ENCODE peak calls at places on chromosome 14, in nine cellular contexts. K is fibroblast of lung; A is breast epithelium; Y is vagina; I is esophagus squamous epithelium; P is psoas muscle; R is H9; O is CD8-positive, alpha-beta T cell; D is CD4-positive, alpha-beta T cell. H is an unnamed sample.

GRCh38 chr14:86796221-86797074 is 1196.5 kb downstream of the GALC start:
- DNase-seq in R (no peak), P (no peak), K (peak; percentile 84), A (no peak), Y (no peak), O (no peak), I (no peak), D (no peak), H (no peak)

GRCh38 chr14:71905031-71905430 is 27.2 kb upstream of the RGS6 start:
- DNase-seq in K (no peak), D (no peak), Y (no peak), P (no peak), O (no peak), R (no peak), A (no peak), I (no peak), H (no peak)

GRCh38 chr14:23562822-23563472 is 4.6 kb downstream of the AP1G2 start:
- DNase-seq in A (no peak), P (no peak), I (no peak), K (peak; percentile 29), Y (no peak), O (peak; percentile 43), R (peak; percentile 69), D (peak; percentile 38), H (peak; percentile 48)

GRCh38 chr14:23478109-23478698 is 8.7 kb downstream of the NGDN start:
- DNase-seq in R (no peak), I (no peak), K (peak; percentile 63), P (peak; percentile 64), O (peak; percentile 27), A (no peak), Y (no peak), D (peak; percentile 56), H (peak; percentile 26)

GRCh38 chr14:68359862-68360552 is 432.9 kb downstream of the ZFP36L1 start:
- DNase-seq in A (no peak), P (peak; percentile 63), O (no peak), D (no peak), K (peak; percentile 65), I (no peak), Y (no peak), R (no peak), H (peak; percentile 55)

GRCh38 chr14:67820428-67820881 is 876 bp downstream of the RAD51B start:
- DNase-seq in I (no peak), A (no peak), O (no peak), P (no peak), K (peak; percentile 16), Y (no peak), R (peak; percentile 29), D (no peak), H (no peak)

GRCh38 chr14:32565256-32565655 is 236.2 kb downstream of the AKAP6 start:
- DNase-seq in P (no peak), Y (no peak), O (no peak), R (no peak), A (no peak), I (no peak), K (peak; percentile 13), D (no peak), H (no peak)

GRCh38 chr14:24194186-24194872 is 912 bp downstream of the TM9SF1 start:
- DNase-seq in I (no peak), D (no peak), R (no peak), A (no peak), K (no peak), O (no peak), P (no peak), Y (no peak), H (no peak)

GRCh38 chr14:51845811-51846210 is 14.6 kb upstream of the GNG2 start:
- DNase-seq in A (no peak), D (no peak), O (no peak), R (no peak), Y (no peak), K (no peak), P (no peak), I (no peak), H (no peak)

GRCh38 chr14:102215071-102215470 is 75.4 kb downstream of the WDR20 start:
- DNase-seq in K (peak; percentile 88), O (no peak), D (no peak), Y (no peak), R (no peak), A (no peak), I (no peak), P (peak; percentile 55), H (no peak)

GRCh38 chr14:88225721-88226120 is 97.3 kb downstream of the KCNK10 start:
- DNase-seq in O (no peak), P (no peak), I (no peak), Y (no peak), K (no peak), R (no peak), A (no peak), D (no peak), H (no peak)

GRCh38 chr14:51614707-51615106 is 37.0 kb upstream of the FRMD6 start:
- DNase-seq in D (no peak), P (no peak), Y (no peak), K (peak; percentile 91), I (no peak), O (no peak), A (no peak), R (no peak), H (no peak)

DNA sequence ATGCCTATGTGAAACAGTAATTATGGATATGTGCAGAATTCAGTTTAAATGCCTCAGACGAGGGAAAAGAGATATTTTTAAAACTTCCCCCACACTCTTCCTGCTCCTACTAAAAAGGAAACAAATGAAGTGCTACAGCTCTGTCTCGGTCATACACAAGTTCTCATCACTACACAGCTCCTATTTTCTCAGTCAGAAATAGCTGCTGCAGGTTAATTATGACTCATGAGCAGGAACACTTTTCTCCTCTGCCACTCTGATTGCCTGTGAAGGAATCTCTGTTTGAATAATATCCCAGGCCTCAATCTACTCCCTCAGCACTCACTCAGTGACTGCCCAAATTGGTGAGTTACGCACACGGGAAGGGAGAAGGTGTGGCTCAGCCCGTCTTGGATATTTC is 703.6 kb upstream of the FLRT2 start:
- DNase-seq in A (no peak), D (no peak), K (peak; percentile 11), P (no peak), O (no peak), I (no peak), Y (no peak), R (no peak), H (no peak)
- H3K27ac ChIP-seq in A (no peak overlapping the region), D (no peak overlapping the region), K (no peak overlapping the region), P (no peak overlapping the region), O (no peak overlapping the region), I (no peak overlapping the region), Y (no peak overlapping the region), R (no peak overlapping the region), H (no peak overlapping the region)

GRCh38 chr14:75274045-75274898 is 4.4 kb upstream of the FOS start:
- DNase-seq in I (no peak), A (no peak), P (no peak), K (no peak), Y (no peak), R (no peak), D (no peak), O (no peak), H (no peak)

GRCh38 chr14:75273272-75274044 is 5.2 kb upstream of the FOS start:
- DNase-seq in A (peak; percentile 31), Y (no peak), I (no peak), O (no peak), K (peak; percentile 76), R (no peak), P (no peak), D (no peak), H (no peak)

GRCh38 chr14:75277000-75277795 is 1.4 kb upstream of the FOS start:
- DNase-seq in P (peak; percentile 95), R (peak; percentile 85), D (peak; percentile 68), A (peak; percentile 91), O (no peak), Y (no peak), I (no peak), K (peak; percentile 88), H (peak; percentile 91)

GRCh38 chr14:75275598-75275997 is 3.0 kb upstream of the FOS start:
- DNase-seq in A (no peak), R (no peak), P (no peak), K (no peak), Y (no peak), I (no peak), O (no peak), D (no peak), H (no peak)

DNA sequence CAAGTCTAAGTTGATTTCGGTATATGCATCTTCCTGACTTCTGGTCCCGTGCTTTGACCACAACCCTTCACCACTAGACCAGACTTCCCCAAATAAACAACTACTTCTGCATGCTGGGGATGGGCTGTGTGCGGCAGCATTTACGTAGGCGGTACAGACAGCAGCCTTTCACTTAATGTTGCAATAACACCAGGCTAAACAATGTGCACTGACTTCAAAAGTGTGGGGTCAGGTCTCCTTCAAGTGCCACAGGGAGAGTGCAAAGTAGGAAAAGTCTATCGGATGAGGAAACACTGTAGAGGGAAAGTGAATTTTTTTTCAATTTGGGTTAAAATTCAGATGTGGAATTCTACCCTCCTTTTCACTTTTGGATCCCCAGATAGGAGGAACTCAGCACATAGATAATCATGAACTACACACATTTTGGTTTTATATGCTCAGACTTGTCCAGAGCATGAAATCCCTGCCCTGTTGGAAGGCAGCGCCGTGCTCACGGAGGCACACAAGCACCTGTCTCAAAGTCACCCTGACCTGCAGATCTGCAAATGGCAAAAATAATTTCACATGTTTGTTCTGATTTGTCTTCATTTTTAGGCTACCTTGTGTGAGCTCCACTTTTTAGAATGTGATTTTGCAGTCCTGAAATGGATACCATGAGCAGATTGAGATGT is 3.6 kb upstream of the FOS start:
- DNase-seq in D (peak; percentile 51), O (peak; percentile 44), P (no peak), I (no peak), A (peak; percentile 68), K (peak; percentile 11), Y (no peak), R (no peak), H (peak; percentile 26)
- H3K27ac ChIP-seq in D (no peak overlapping the region), O (peak overlapping the region; percentile 28), P (peak overlapping the region; percentile 98), I (peak overlapping the region; percentile 76), A (peak overlapping the region; percentile 100), K (no peak overlapping the region), Y (peak overlapping the region; percentile 99), R (no peak overlapping the region), H (peak overlapping the region; percentile 28)

DNA sequence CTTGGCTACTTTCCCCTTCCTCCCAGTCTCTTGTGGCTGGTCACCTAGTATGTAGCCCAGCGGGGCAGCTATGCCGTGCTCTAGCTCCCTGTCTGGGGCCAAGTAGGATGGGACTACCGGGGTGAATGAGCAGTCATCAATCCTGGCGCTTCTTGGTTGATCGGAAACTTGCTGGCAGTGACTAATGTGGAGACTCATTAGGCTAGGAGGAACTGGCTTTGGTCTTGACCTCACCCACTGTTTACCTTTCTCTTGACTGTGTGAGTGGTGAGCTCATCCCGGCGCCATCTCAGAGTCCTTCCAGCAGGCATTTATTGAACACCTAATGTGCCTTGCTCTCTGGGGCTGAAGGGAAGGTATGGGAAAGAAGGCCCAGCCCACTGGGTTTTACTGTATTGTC is 16.0 kb downstream of the PLEKHG3 start:
- DNase-seq in O (no peak), I (no peak), A (peak; percentile 53), Y (no peak), K (peak; percentile 94), R (no peak), P (peak; percentile 13), D (no peak), H (no peak)
- H3K27ac ChIP-seq in O (no peak overlapping the region), I (peak overlapping the region; percentile 90), A (peak overlapping the region; percentile 93), Y (peak overlapping the region; percentile 83), K (no peak overlapping the region), R (no peak overlapping the region), P (no peak overlapping the region), D (no peak overlapping the region), H (peak overlapping the region; percentile 57)

DNA sequence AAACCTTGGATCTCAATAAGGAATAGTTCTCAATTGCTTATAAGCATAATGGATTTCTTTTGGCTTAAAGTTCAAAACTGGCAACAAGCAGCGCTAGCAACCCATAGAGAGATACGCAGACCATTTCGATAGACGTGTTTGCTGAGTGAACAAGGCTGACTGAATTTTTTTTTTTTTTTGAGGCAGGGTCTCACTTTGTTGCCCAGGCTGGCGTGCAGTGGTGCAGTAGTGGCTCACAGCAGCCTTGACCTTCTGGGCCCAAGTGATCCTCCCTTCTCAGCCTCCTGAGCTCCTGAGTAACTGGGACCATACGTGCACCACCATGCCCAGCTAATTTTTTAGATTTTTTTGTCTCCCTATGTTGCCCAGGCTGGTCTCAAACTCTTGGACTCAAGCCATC is 1.4 kb upstream of the AKAP5 start:
- DNase-seq in R (no peak), A (no peak), Y (no peak), K (no peak), I (no peak), P (no peak), D (no peak), O (no peak), H (no peak)
- H3K27ac ChIP-seq in R (no peak overlapping the region), A (no peak overlapping the region), Y (no peak overlapping the region), K (no peak overlapping the region), I (no peak overlapping the region), P (no peak overlapping the region), D (no peak overlapping the region), O (no peak overlapping the region), H (no peak overlapping the region)